ENCODE peak calls at places on chromosomes 1 and 21, in eight cellular contexts. One of them, this sample, is unnamed.

GRCh38 chr1:29145739-29146437 is 22.2 kb upstream of the TMEM200B start:
- DNase-seq in hippocampal formation: no peak
- DNase-seq in HEK293T: no peak
- DNase-seq in neural crest cell: no peak
- DNase-seq in NCI-H524: no peak
- DNase-seq in NCI-H2029 treated with DMSO at 0.1 percent for 48 hours: no peak
- DNase-seq in HFFc6: peak
- DNase-seq in epithelial cell of prostate: no peak
- DNase-seq in this sample: no peak

GRCh38 chr1:78758493-78758892 is 108.9 kb downstream of the IFI44 start:
- DNase-seq in hippocampal formation: peak
- DNase-seq in HEK293T: no peak
- DNase-seq in neural crest cell: no peak
- DNase-seq in NCI-H524: peak
- DNase-seq in NCI-H2029 treated with DMSO at 0.1 percent for 48 hours: no peak
- DNase-seq in HFFc6: no peak
- DNase-seq in epithelial cell of prostate: no peak
- DNase-seq in this sample: no peak

GRCh38 chr1:2044510-2045319 is 5.5 kb upstream of the PRKCZ start:
- DNase-seq in hippocampal formation: peak
- DNase-seq in HEK293T: peak
- DNase-seq in neural crest cell: peak
- DNase-seq in NCI-H524: peak
- DNase-seq in NCI-H2029 treated with DMSO at 0.1 percent for 48 hours: no peak
- DNase-seq in HFFc6: peak
- DNase-seq in epithelial cell of prostate: no peak
- DNase-seq in this sample: no peak

GRCh38 chr1:153647375-153647714 is 11.2 kb upstream of the SNAPIN start:
- DNase-seq in hippocampal formation: no peak
- DNase-seq in HEK293T: no peak
- DNase-seq in neural crest cell: no peak
- DNase-seq in NCI-H524: no peak
- DNase-seq in NCI-H2029 treated with DMSO at 0.1 percent for 48 hours: no peak
- DNase-seq in HFFc6: no peak
- DNase-seq in epithelial cell of prostate: no peak
- DNase-seq in this sample: no peak

GRCh38 chr1:173393655-173393993 is 83.5 kb upstream of the PRDX6 start:
- DNase-seq in hippocampal formation: no peak
- DNase-seq in HEK293T: no peak
- DNase-seq in neural crest cell: no peak
- DNase-seq in NCI-H524: no peak
- DNase-seq in NCI-H2029 treated with DMSO at 0.1 percent for 48 hours: no peak
- DNase-seq in HFFc6: peak
- DNase-seq in epithelial cell of prostate: no peak
- DNase-seq in this sample: no peak

GRCh38 chr1:156499194-156499702 is 1.3 kb downstream of the MEF2D start:
- DNase-seq in hippocampal formation: no peak
- DNase-seq in HEK293T: no peak
- DNase-seq in neural crest cell: no peak
- DNase-seq in NCI-H524: no peak
- DNase-seq in NCI-H2029 treated with DMSO at 0.1 percent for 48 hours: no peak
- DNase-seq in HFFc6: no peak
- DNase-seq in epithelial cell of prostate: no peak
- DNase-seq in this sample: no peak

GRCh38 chr1:8740034-8740449 is 77.4 kb downstream of the RERE start:
- DNase-seq in hippocampal formation: no peak
- DNase-seq in HEK293T: no peak
- DNase-seq in neural crest cell: no peak
- DNase-seq in NCI-H524: no peak
- DNase-seq in NCI-H2029 treated with DMSO at 0.1 percent for 48 hours: no peak
- DNase-seq in HFFc6: peak
- DNase-seq in epithelial cell of prostate: peak
- DNase-seq in this sample: no peak

GRCh38 chr21:42062543-42063022 is 8.5 kb upstream of the UMODL1 start:
- DNase-seq in hippocampal formation: no peak
- DNase-seq in HEK293T: no peak
- DNase-seq in neural crest cell: no peak
- DNase-seq in NCI-H524: no peak
- DNase-seq in NCI-H2029 treated with DMSO at 0.1 percent for 48 hours: no peak
- DNase-seq in HFFc6: no peak
- DNase-seq in epithelial cell of prostate: no peak
- DNase-seq in this sample: no peak

GRCh38 chr1:108200627-108201106 is 524 bp upstream of the SLC25A24 start:
- DNase-seq in hippocampal formation: peak
- DNase-seq in HEK293T: peak
- DNase-seq in neural crest cell: no peak
- DNase-seq in NCI-H524: peak
- DNase-seq in NCI-H2029 treated with DMSO at 0.1 percent for 48 hours: peak
- DNase-seq in HFFc6: peak
- DNase-seq in epithelial cell of prostate: peak
- DNase-seq in this sample: peak

GRCh38 chr1:70672333-70672935 is 261.4 kb downstream of the CTH start:
- DNase-seq in hippocampal formation: peak
- DNase-seq in HEK293T: no peak
- DNase-seq in neural crest cell: no peak
- DNase-seq in NCI-H524: no peak
- DNase-seq in NCI-H2029 treated with DMSO at 0.1 percent for 48 hours: no peak
- DNase-seq in HFFc6: no peak
- DNase-seq in epithelial cell of prostate: no peak
- DNase-seq in this sample: no peak

GRCh38 chr1:210223174-210223904 is 9.3 kb upstream of the SERTAD4 start:
- DNase-seq in hippocampal formation: no peak
- DNase-seq in HEK293T: no peak
- DNase-seq in neural crest cell: no peak
- DNase-seq in NCI-H524: no peak
- DNase-seq in NCI-H2029 treated with DMSO at 0.1 percent for 48 hours: no peak
- DNase-seq in HFFc6: no peak
- DNase-seq in epithelial cell of prostate: no peak
- DNase-seq in this sample: no peak

GRCh38 chr1:225474986-225475820 is 47.4 kb upstream of the LBR start:
- DNase-seq in hippocampal formation: peak
- DNase-seq in HEK293T: peak
- DNase-seq in neural crest cell: peak
- DNase-seq in NCI-H524: peak
- DNase-seq in NCI-H2029 treated with DMSO at 0.1 percent for 48 hours: peak
- DNase-seq in HFFc6: peak
- DNase-seq in epithelial cell of prostate: no peak
- DNase-seq in this sample: no peak

GRCh38 chr1:63955746-63956145 is 181.9 kb downstream of the ROR1 start:
- DNase-seq in hippocampal formation: no peak
- DNase-seq in HEK293T: no peak
- DNase-seq in neural crest cell: no peak
- DNase-seq in NCI-H524: no peak
- DNase-seq in NCI-H2029 treated with DMSO at 0.1 percent for 48 hours: no peak
- DNase-seq in HFFc6: no peak
- DNase-seq in epithelial cell of prostate: no peak
- DNase-seq in this sample: no peak

GRCh38 chr1:2212542-2213491 is 15.3 kb upstream of the SKI start:
- DNase-seq in hippocampal formation: peak
- DNase-seq in HEK293T: peak
- DNase-seq in neural crest cell: peak
- DNase-seq in NCI-H524: peak
- DNase-seq in NCI-H2029 treated with DMSO at 0.1 percent for 48 hours: no peak
- DNase-seq in HFFc6: peak
- DNase-seq in epithelial cell of prostate: no peak
- DNase-seq in this sample: no peak

GRCh38 chr1:91760487-91760886 is 125.5 kb downstream of the TGFBR3 start:
- DNase-seq in hippocampal formation: no peak
- DNase-seq in HEK293T: no peak
- DNase-seq in neural crest cell: no peak
- DNase-seq in NCI-H524: no peak
- DNase-seq in NCI-H2029 treated with DMSO at 0.1 percent for 48 hours: no peak
- DNase-seq in HFFc6: no peak
- DNase-seq in epithelial cell of prostate: no peak
- DNase-seq in this sample: no peak

GRCh38 chr1:215277537-215277936 is 195.0 kb downstream of the KCNK2 start:
- DNase-seq in hippocampal formation: no peak
- DNase-seq in HEK293T: no peak
- DNase-seq in neural crest cell: no peak
- DNase-seq in NCI-H524: no peak
- DNase-seq in NCI-H2029 treated with DMSO at 0.1 percent for 48 hours: no peak
- DNase-seq in HFFc6: peak
- DNase-seq in epithelial cell of prostate: no peak
- DNase-seq in this sample: no peak

GRCh38 chr1:68332041-68332440 is 99.7 kb upstream of the WLS start:
- DNase-seq in hippocampal formation: no peak
- DNase-seq in HEK293T: no peak
- DNase-seq in neural crest cell: no peak
- DNase-seq in NCI-H524: no peak
- DNase-seq in NCI-H2029 treated with DMSO at 0.1 percent for 48 hours: no peak
- DNase-seq in HFFc6: no peak
- DNase-seq in epithelial cell of prostate: no peak
- DNase-seq in this sample: no peak

GRCh38 chr1:193115629-193116227 is 6.1 kb upstream of the CDC73 start:
- DNase-seq in hippocampal formation: no peak
- DNase-seq in HEK293T: peak
- DNase-seq in neural crest cell: no peak
- DNase-seq in NCI-H524: no peak
- DNase-seq in NCI-H2029 treated with DMSO at 0.1 percent for 48 hours: no peak
- DNase-seq in HFFc6: peak
- DNase-seq in epithelial cell of prostate: peak
- DNase-seq in this sample: no peak

GRCh38 chr1:57131701-57132394 is 166.0 kb upstream of the C8B start:
- DNase-seq in hippocampal formation: no peak
- DNase-seq in HEK293T: no peak
- DNase-seq in neural crest cell: no peak
- DNase-seq in NCI-H524: no peak
- DNase-seq in NCI-H2029 treated with DMSO at 0.1 percent for 48 hours: no peak
- DNase-seq in HFFc6: no peak
- DNase-seq in epithelial cell of prostate: peak
- DNase-seq in this sample: no peak

This sample was measured in LNCaP clone FGC.